ENCODE peak calls at places on chromosome 14, in five cellular contexts. H is CD8-positive, alpha-beta T cell; Z is CD4-positive, CD25-positive, alpha-beta regulatory T cell; L is aorta; Q is PC-3. B is an unnamed sample. For H3K4me1, the result is how much of the 10 kb centered on the place peaks cover.

GRCh38 chr14:96639550-96639949 is 137.4 kb downstream of the PAPOLA start:
- DNase-seq in H (no peak), Z (no peak), L (no peak), Q (no peak), B (no peak)

GRCh38 chr14:24329736-24330135 is 5.1 kb downstream of the ADCY4 start:
- DNase-seq in H (peak), Z (no peak), L (peak), Q (no peak), B (no peak)

GRCh38 chr14:94373708-94374107 is 14.7 kb downstream of the SERPINA1 start:
- DNase-seq in H (no peak), Z (no peak), L (peak), Q (peak), B (peak)

GRCh38 chr14:64634558-64634957 is 69.7 kb upstream of the PLEKHG3 start:
- DNase-seq in H (no peak), Z (no peak), L (no peak), Q (no peak), B (no peak)

GRCh38 chr14:96584199-96584906 is 82.2 kb downstream of the PAPOLA start:
- DNase-seq in H (no peak), Z (peak), L (no peak), Q (peak), B (peak)

GRCh38 chr14:61516957-61517356 is 178.4 kb upstream of the HIF1A start:
- DNase-seq in H (no peak), Z (no peak), L (peak), Q (peak), B (no peak)

GRCh38 chr14:77322209-77322902 is 1.5 kb downstream of the GSTZ1 start:
- DNase-seq in H (no peak), Z (no peak), L (no peak), Q (no peak), B (no peak)

GRCh38 chr14:89651805-89652204 is 234.8 kb upstream of the FOXN3 start:
- DNase-seq in H (no peak), Z (no peak), L (no peak), Q (no peak), B (no peak)

GRCh38 chr14:80546056-80546854 is 335.0 kb upstream of the DIO2 start:
- DNase-seq in H (no peak), Z (peak), L (no peak), Q (no peak), B (no peak)

GRCh38 chr14:84409435-84409834 is 1120.5 kb upstream of the FLRT2 start:
- DNase-seq in H (no peak), Z (no peak), L (no peak), Q (no peak), B (no peak)

GRCh38 chr14:89926709-89927108 is 27.8 kb downstream of the EFCAB11 start:
- DNase-seq in H (no peak), Z (no peak), L (no peak), Q (peak), B (no peak)

GRCh38 chr14:58904771-58905170 is 267.0 kb downstream of the DACT1 start:
- DNase-seq in H (no peak), Z (no peak), L (no peak), Q (no peak), B (no peak)

GRCh38 chr14:65334765-65335411 is 77.6 kb upstream of the FUT8 start:
- DNase-seq in H (no peak), Z (no peak), L (no peak), Q (peak), B (no peak)

GRCh38 chr14:45426685-45427282 is 173.8 kb upstream of the MIS18BP1 start:
- DNase-seq in H (no peak), Z (peak), L (no peak), Q (peak), B (no peak)

GRCh38 chr14:20564501-20564997 is 3.7 kb upstream of the RNASE9 start:
- DNase-seq in H (no peak), Z (no peak), L (no peak), Q (no peak), B (no peak)

GRCh38 chr14:55399183-55399582 is 12.4 kb downstream of the ATG14 start:
- DNase-seq in H (no peak), Z (no peak), L (no peak), Q (no peak), B (no peak)

GRCh38 chr14:101009531-101009930 is 106.0 kb upstream of the RTL1 start:
- DNase-seq in H (no peak), Z (no peak), L (no peak), Q (no peak), B (no peak)

GRCh38 chr14:61346221-61346620 is 24.8 kb downstream of the PRKCH start:
- DNase-seq in H (no peak), Z (no peak), L (no peak), Q (peak), B (no peak)

GRCh38 chr14:25396128-25396527 is 346.2 kb upstream of the STXBP6 start:
- DNase-seq in H (no peak), Z (no peak), L (no peak), Q (no peak), B (no peak)

GRCh38 chr14:61925043-61925442 is 162.8 kb downstream of the SNAPC1 start:
- DNase-seq in H (no peak), Z (peak), L (no peak), Q (peak), B (no peak)

GRCh38 chr14:79057333-79057732 is 887.2 kb downstream of the NRXN3 start:
- DNase-seq in H (no peak), Z (no peak), L (no peak), Q (no peak), B (no peak)

GRCh38 chr14:91284791-91285548 is 40.5 kb upstream of the GPR68 start:
- DNase-seq in H (no peak), Z (no peak), L (no peak), Q (no peak), B (no peak)

GRCh38 chr14:28348797-28349196 is 417.8 kb upstream of the FOXG1 start:
- DNase-seq in H (no peak), Z (no peak), L (no peak), Q (no peak), B (no peak)

GRCh38 chr14:56789955-56790354 is 20.3 kb downstream of the OTX2 start:
- DNase-seq in H (no peak), Z (no peak), L (no peak), Q (no peak), B (no peak)

GRCh38 chr14:33589334-33589733 is 361.5 kb downstream of the EGLN3 start:
- DNase-seq in H (no peak), Z (no peak), L (no peak), Q (peak), B (peak)

GRCh38 chr14:100384277-100384676 is 61.1 kb downstream of the SLC25A47 start:
- DNase-seq in H (no peak), Z (no peak), L (no peak), Q (no peak), B (no peak)

GRCh38 chr14:56172074-56172473 is 53.9 kb downstream of the PELI2 start:
- DNase-seq in H (no peak), Z (no peak), L (no peak), Q (no peak), B (no peak)

GRCh38 chr14:81303258-81303935 is 82.6 kb upstream of the GTF2A1 start:
- DNase-seq in H (no peak), Z (peak), L (no peak), Q (peak), B (no peak)

GRCh38 chr14:105168496-105168978 is at the start of gene JAG2:
- DNase-seq in H (peak), Z (peak), L (no peak), Q (peak), B (no peak)

GRCh38 chr14:64646103-64646502 is 58.1 kb upstream of the PLEKHG3 start:
- DNase-seq in H (no peak), Z (no peak), L (no peak), Q (no peak), B (no peak)

GRCh38 chr14:87896393-87897380 is 96.3 kb downstream of the GALC start:
- DNase-seq in H (no peak), Z (peak), L (no peak), Q (peak), B (no peak)

GRCh38 chr14:104871656-104872468 is 6.8 kb downstream of the CEP170B start:
- DNase-seq in H (no peak), Z (no peak), L (no peak), Q (no peak), B (no peak)

DNA sequence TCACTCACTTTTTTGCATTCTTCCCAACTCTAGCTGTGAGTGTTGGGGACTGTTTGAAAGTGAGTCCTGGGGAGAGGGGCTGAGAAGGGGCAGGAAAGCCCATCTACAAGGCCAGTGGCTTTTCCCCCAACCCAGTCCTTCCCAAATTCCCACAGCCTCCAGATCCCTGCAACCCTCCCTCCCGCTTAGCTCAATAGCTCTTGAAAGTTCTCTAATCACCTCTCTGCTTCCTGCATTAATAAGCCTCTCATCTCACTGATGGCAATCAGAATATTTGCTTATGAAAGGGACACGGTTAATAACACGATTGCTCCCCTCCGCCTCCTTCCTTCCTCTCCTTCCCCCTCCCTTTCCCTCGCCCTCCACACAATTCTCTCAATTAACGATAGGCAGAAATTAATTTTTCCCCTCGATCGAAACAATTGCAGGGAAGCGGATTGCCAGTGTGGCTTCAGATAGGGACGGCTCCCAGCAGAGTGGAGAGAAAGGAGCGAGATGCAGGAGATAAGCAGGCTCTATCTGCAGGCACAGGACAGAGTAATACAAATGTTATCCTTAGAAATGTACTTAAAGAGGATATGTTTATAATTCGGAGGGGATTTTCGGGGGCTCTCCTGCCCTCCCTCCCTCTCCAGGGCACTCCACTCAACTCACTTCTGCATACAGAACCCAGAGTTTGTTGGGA is 15.1 kb upstream of the GPATCH2L start:
- DNase-seq in H (no peak), Z (no peak), L (no peak), Q (no peak), B (no peak)
- H3K4me1 ChIP-seq in H (under half), Z (under half), L (under half), Q (under half), B (under half)

GRCh38 chr14:73787760-73788508 is 63.7 kb upstream of the PTGR2 start:
- DNase-seq in H (no peak), Z (peak), L (peak), Q (peak), B (peak)
- H3K4me1 ChIP-seq in H (under half), Z (half or more), L (under half), Q (half or more), B (half or more)

GRCh38 chr14:103123128-103123633 is at the start of gene TNFAIP2:
- DNase-seq in H (peak), Z (no peak), L (peak), Q (no peak), B (no peak)
- H3K4me1 ChIP-seq in H (under half), Z (under half), L (under half), Q (under half), B (under half)

GRCh38 chr14:52923902-52924575 is 26.8 kb downstream of the FERMT2 start:
- DNase-seq in H (no peak), Z (peak), L (no peak), Q (no peak), B (no peak)
- H3K4me1 ChIP-seq in H (under half), Z (under half), L (under half), Q (half or more), B (half or more)

DNA sequence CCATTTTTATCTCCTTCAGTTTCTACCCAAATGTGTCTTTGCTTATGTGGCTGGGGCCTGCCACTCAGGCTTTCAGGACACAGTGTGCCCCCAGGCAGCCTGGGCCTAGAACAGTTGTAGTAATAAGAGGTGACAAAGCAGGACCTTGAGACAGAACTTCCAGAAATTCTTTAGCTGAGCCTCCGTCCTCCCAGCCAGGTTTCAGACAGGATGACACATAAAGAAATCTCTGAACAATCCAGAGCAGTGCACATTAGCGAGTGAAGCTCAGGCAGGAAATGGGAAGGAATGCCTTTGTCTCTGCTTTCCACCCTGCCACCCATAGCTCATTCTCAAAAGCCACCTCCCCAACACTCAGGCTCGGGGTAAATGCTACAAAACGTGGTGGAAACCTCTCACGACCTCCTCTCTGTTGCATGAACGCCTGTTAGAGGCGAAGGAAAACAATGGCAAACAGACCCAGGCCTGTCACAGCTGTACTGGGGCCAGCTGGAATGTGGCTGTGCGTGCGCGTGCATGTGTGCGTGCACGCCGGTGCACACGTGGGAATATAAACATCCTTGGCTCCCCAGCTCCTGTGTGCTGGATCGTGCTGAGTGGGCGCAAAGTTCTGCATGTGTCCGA is 286.7 kb downstream of the ZFP36L1 start:
- DNase-seq in H (no peak), Z (no peak), L (no peak), Q (peak), B (no peak)
- H3K4me1 ChIP-seq in H (half or more), Z (under half), L (under half), Q (under half), B (under half)

B was measured in RWPE2.